ENCODE peak calls at places on chromosome 21, in nine cellular contexts. C is activated CD4-positive, alpha-beta T cell treated with anti-CD3 and anti-CD28 coated beads, Interleukin-2, amount 50 U/mL, for 4 hours; M is stimulated activated naive B cell treated with anti-CD40 and anti-IgM and Interleukin-4, amounts not matched to agents 10 μg/mL and 1 μg/mL and 100 μg/mL, for 72 hours; Z is progenitor cell of endocrine pancreas; T is MV-4-11; Y is EL; N is colonic mucosa; F is lower lobe of right lung; I is uterus. V is an unnamed sample.

GRCh38 chr21:43611598-43612369 is 47.5 kb downstream of the HSF2BP start:
- DNase-seq in Y (peak), F (peak), C (no peak), T (peak), Z (peak), I (peak), M (no peak), N (peak), V (peak)

GRCh38 chr21:33117268-33117888 is 47.4 kb downstream of the OLIG1 start:
- DNase-seq in M (no peak), Z (no peak), C (no peak), I (no peak), Y (no peak), N (no peak), T (no peak), F (no peak), V (peak)

GRCh38 chr21:28952686-28953085 is 40.0 kb downstream of the LTN1 start:
- DNase-seq in F (no peak), M (no peak), N (no peak), T (no peak), Z (no peak), C (no peak), I (no peak), Y (no peak), V (no peak)

GRCh38 chr21:31911138-31911907 is 38.5 kb downstream of the HUNK start:
- DNase-seq in F (no peak), M (no peak), I (no peak), Y (peak), Z (no peak), C (no peak), T (no peak), N (no peak), V (no peak)

GRCh38 chr21:25838809-25839208 is 104.0 kb downstream of the GABPA start:
- DNase-seq in M (no peak), N (no peak), T (no peak), Z (no peak), I (no peak), F (no peak), Y (no peak), C (no peak), V (no peak)

GRCh38 chr21:42670884-42671283 is 17.5 kb downstream of the PDE9A start:
- DNase-seq in C (no peak), Z (no peak), N (no peak), M (no peak), Y (no peak), T (no peak), F (no peak), I (no peak), V (no peak)

GRCh38 chr21:22343721-22344120 is 1345.5 kb downstream of the NCAM2 start:
- DNase-seq in F (no peak), M (no peak), Y (no peak), Z (no peak), I (no peak), T (no peak), N (no peak), C (no peak), V (no peak)

GRCh38 chr21:15495965-15496364 is 233.8 kb upstream of the USP25 start:
- DNase-seq in C (no peak), N (no peak), I (no peak), T (no peak), M (no peak), Z (no peak), Y (peak), F (no peak), V (no peak)